ENCODE peak calls at places on chromosomes 12 and 14, in eight cellular contexts. A is spleen; U is Calu3; B is fibroblast of mammary gland; J is left lung; F is right lobe of liver; R is CD4-positive, alpha-beta T cell; L is sigmoid colon. C is an unnamed sample.

GRCh38 chr12:104793280-104793679 is 164.8 kb downstream of the SLC41A2 start:
- DNase-seq in L (no peak), B (peak), R (no peak), F (no peak), A (no peak), U (no peak), J (no peak), C (no peak)

GRCh38 chr14:22268875-22269274 is 320.1 kb downstream of the DAD1 start:
- DNase-seq in B (peak), L (no peak), A (no peak), F (no peak), U (peak), R (no peak), J (no peak), C (no peak)

GRCh38 chr12:130770413-130771028 is 54.4 kb upstream of the RIMBP2 start:
- DNase-seq in J (no peak), U (no peak), L (no peak), F (no peak), R (no peak), B (no peak), A (no peak), C (no peak)

GRCh38 chr12:1533602-1534304 is 60.6 kb downstream of the FBXL14 start:
- DNase-seq in L (no peak), U (peak), R (no peak), A (no peak), J (no peak), B (peak), F (no peak), C (no peak)

GRCh38 chr12:41697161-41697560 is 447.5 kb downstream of the GXYLT1 start:
- DNase-seq in A (no peak), J (no peak), L (no peak), R (no peak), B (no peak), U (no peak), F (no peak), C (no peak)

GRCh38 chr12:19893514-19893913 is 454.2 kb downstream of the AEBP2 start:
- DNase-seq in U (no peak), R (no peak), A (no peak), B (peak), F (no peak), L (no peak), J (no peak), C (no peak)

GRCh38 chr12:63066782-63067181 is 84.2 kb downstream of the AVPR1A start:
- DNase-seq in A (no peak), J (no peak), U (no peak), R (no peak), B (no peak), L (no peak), F (no peak), C (no peak)

GRCh38 chr12:50740307-50740706 is 23.6 kb upstream of the ATF1 start:
- DNase-seq in J (no peak), F (no peak), B (peak), L (no peak), U (no peak), R (no peak), A (no peak), C (no peak)

GRCh38 chr14:62179367-62180018 is 417.3 kb downstream of the SNAPC1 start:
- DNase-seq in R (no peak), J (peak), A (no peak), U (peak), F (peak), L (no peak), B (peak), C (no peak)

GRCh38 chr14:99779751-99780150 is 13.5 kb upstream of the EML1 start:
- DNase-seq in J (no peak), A (no peak), B (peak), R (no peak), F (no peak), U (no peak), L (no peak), C (no peak)

GRCh38 chr14:91755560-91755959 is 23.7 kb upstream of the CATSPERB start:
- DNase-seq in U (peak), J (no peak), R (no peak), F (no peak), L (no peak), A (no peak), B (peak), C (no peak)

GRCh38 chr14:77245820-77246219 is 25.2 kb downstream of the NGB start:
- DNase-seq in U (no peak), F (no peak), A (no peak), J (no peak), L (no peak), B (peak), R (no peak), C (no peak)
- TF ChIP-seq CTCF in U (no peak), F (no peak), A (no peak), J (no peak), L (no peak), B (peak), R (no peak), C (peak)

DNA sequence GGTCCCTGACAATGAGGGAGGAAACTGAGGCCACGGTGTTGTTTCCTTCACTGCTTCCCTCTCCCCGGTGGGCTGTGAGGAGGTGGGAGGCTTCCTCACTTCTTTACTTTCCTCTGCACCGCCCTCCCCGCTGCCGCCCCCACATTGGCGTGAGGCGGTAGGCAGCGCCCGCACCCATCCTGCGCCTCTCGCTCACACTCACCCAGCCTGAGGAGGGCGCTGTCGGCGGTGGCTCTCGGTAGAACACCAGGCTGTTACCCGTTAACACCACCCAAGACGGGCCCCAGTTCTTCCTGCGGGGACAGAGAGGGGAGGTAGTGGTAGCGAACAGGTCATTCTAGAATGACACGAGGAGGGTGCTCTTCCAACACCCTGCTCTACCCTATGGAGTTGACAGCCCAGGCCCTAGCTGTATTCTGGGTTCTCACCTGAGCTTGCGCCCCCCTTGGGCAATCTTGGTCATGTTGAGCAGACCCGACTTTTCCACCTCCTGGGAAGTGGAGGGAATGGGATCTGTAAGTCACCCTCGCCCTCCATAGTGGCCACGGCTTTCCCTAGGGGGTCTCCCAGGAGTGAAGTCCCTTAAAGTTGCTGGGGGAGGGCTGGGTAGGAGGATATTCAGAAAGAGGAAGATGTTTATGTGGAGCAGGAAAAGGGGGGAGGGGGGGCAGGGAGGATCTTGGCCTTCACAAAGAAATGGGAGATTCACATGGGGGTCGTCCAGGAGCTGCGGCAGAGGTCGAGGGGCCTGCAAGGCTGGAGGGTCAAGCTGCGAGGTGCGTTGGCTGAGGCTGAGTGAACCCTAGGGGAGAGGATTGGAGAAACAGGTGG is 3.3 kb downstream of the ARHGAP9 start:
- DNase-seq in F (no peak), L (no peak), R (peak), J (peak), A (peak), B (no peak), U (no peak), C (peak)
- TF ChIP-seq CTCF in F (no peak), L (no peak), R (peak), J (peak), A (peak), B (no peak), U (no peak), C (peak)

DNA sequence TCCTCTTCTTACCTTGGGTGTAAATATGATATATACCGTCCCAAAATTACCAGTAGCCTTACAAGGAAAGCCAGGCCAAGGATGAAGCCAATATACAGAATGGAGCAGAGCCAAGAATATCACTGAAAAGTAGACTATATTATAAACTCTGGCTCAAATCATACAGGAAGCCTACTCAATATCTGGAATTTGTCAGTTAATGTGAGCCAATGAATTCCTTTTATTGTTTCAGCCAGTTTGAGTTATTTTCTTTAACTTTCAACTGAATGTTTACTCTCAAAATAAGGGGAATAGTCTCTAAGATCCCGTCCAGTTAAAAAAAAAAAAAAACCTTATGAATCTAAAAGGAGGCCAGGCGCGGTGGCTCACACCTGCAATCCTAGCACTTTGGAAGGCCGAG is 9.8 kb upstream of the DENND5B start:
- DNase-seq in A (no peak), U (no peak), R (no peak), J (no peak), B (no peak), F (no peak), L (no peak), C (no peak)
- TF ChIP-seq CTCF in A (no peak), U (no peak), R (no peak), J (no peak), B (no peak), F (no peak), L (no peak), C (no peak)

GRCh38 chr12:115949675-115950074 is 327.8 kb downstream of the MED13L start:
- DNase-seq in L (no peak), R (no peak), B (no peak), A (no peak), U (no peak), F (no peak), J (no peak), C (no peak)

GRCh38 chr12:115947696-115948062 is 329.8 kb downstream of the MED13L start:
- DNase-seq in U (no peak), L (no peak), R (no peak), B (no peak), A (no peak), F (no peak), J (no peak), C (no peak)

GRCh38 chr12:115946092-115946491 is 331.4 kb downstream of the MED13L start:
- DNase-seq in F (no peak), L (no peak), B (no peak), R (no peak), U (no peak), A (no peak), J (no peak), C (no peak)

GRCh38 chr12:115944851-115945496 is 332.5 kb downstream of the MED13L start:
- DNase-seq in A (no peak), U (no peak), R (no peak), J (no peak), F (peak), L (peak), B (peak), C (no peak)

GRCh38 chr12:115946867-115947695 is 330.4 kb downstream of the MED13L start:
- DNase-seq in U (no peak), B (no peak), A (no peak), J (no peak), F (no peak), L (no peak), R (no peak), C (no peak)
- TF ChIP-seq CTCF in U (no peak), B (peak), A (no peak), J (no peak), F (peak), L (no peak), R (no peak), C (peak)

C was measured in chondrocyte.